ENCODE peak calls at places on chromosomes 2 and 18, in eight cellular contexts. T is HEK293T; S is RPMI8226; B is nucleus accumbens; X is CD4-positive, CD25-positive, alpha-beta regulatory T cell; A is HT-29; E is CD4-positive, alpha-beta T cell; K is ureter. Q is an unnamed sample.

GRCh38 chr2:7795358-7796199 is 878.4 kb downstream of the RNF144A start:
- DNase-seq in T (no peak), S (peak), B (no peak), X (no peak), A (no peak), E (no peak), K (no peak), Q (no peak)

GRCh38 chr18:75644871-75645270 is 217.4 kb upstream of the SMIM21 start:
- DNase-seq in T (no peak), S (no peak), B (no peak), X (no peak), A (no peak), E (no peak), K (no peak), Q (no peak)

GRCh38 chr2:127607399-127607908 is 38.5 kb upstream of the GPR17 start:
- DNase-seq in T (no peak), S (no peak), B (no peak), X (no peak), A (no peak), E (no peak), K (peak), Q (peak)

GRCh38 chr2:218261424-218262273 is 834 bp downstream of the GPBAR1 start:
- DNase-seq in T (no peak), S (no peak), B (no peak), X (no peak), A (no peak), E (no peak), K (no peak), Q (no peak)

GRCh38 chr2:219538488-219539294 is 4.9 kb downstream of the CHPF start:
- DNase-seq in T (no peak), S (no peak), B (no peak), X (no peak), A (no peak), E (no peak), K (no peak), Q (no peak)

GRCh38 chr18:59008302-59008974 is 131.2 kb upstream of the SEC11C start:
- DNase-seq in T (no peak), S (no peak), B (no peak), X (no peak), A (peak), E (no peak), K (no peak), Q (no peak)

GRCh38 chr2:25294573-25295462 is 46.9 kb downstream of the DNMT3A start:
- DNase-seq in T (peak), S (peak), B (peak), X (peak), A (no peak), E (peak), K (peak), Q (peak)

GRCh38 chr18:42365550-42365949 is 410.5 kb downstream of the PIK3C3 start:
- DNase-seq in T (no peak), S (no peak), B (no peak), X (no peak), A (no peak), E (no peak), K (no peak), Q (no peak)

GRCh38 chr2:105674406-105674805 is 70.3 kb upstream of the NCK2 start:
- DNase-seq in T (no peak), S (no peak), B (no peak), X (no peak), A (no peak), E (no peak), K (no peak), Q (no peak)

GRCh38 chr18:37889963-37890362 is 324.4 kb upstream of the CELF4 start:
- DNase-seq in T (no peak), S (no peak), B (no peak), X (no peak), A (no peak), E (no peak), K (no peak), Q (no peak)

GRCh38 chr2:53865264-53865663 is 5.5 kb upstream of the GPR75 start:
- DNase-seq in T (no peak), S (no peak), B (no peak), X (no peak), A (no peak), E (no peak), K (no peak), Q (no peak)

GRCh38 chr2:133331437-133331836 is 236.8 kb downstream of the NCKAP5 start:
- DNase-seq in T (no peak), S (no peak), B (no peak), X (no peak), A (no peak), E (no peak), K (no peak), Q (no peak)

GRCh38 chr18:75112486-75113096 is 96.3 kb downstream of the PTGR3 start:
- DNase-seq in T (no peak), S (no peak), B (no peak), X (no peak), A (no peak), E (no peak), K (no peak), Q (no peak)

GRCh38 chr18:77205769-77206168 is 43.9 kb upstream of the GALR1 start:
- DNase-seq in T (no peak), S (peak), B (no peak), X (no peak), A (no peak), E (no peak), K (no peak), Q (no peak)

GRCh38 chr2:240596080-240596460 is 9.5 kb downstream of the CAPN10 start:
- DNase-seq in T (no peak), S (no peak), B (no peak), X (no peak), A (no peak), E (no peak), K (no peak), Q (no peak)

GRCh38 chr2:201156051-201156450 is 26.9 kb upstream of the CASP10 start:
- DNase-seq in T (no peak), S (no peak), B (no peak), X (no peak), A (no peak), E (no peak), K (no peak), Q (no peak)

GRCh38 chr2:12718662-12719399 is 2.1 kb downstream of the TRIB2 start:
- DNase-seq in T (no peak), S (no peak), B (no peak), X (peak), A (no peak), E (peak), K (no peak), Q (peak)

GRCh38 chr18:61742555-61743429 is 150.0 kb downstream of the RNF152 start:
- DNase-seq in T (no peak), S (no peak), B (peak), X (no peak), A (no peak), E (no peak), K (no peak), Q (no peak)

GRCh38 chr2:222193328-222194008 is 105.3 kb downstream of the PAX3 start:
- DNase-seq in T (no peak), S (no peak), B (no peak), X (no peak), A (no peak), E (no peak), K (no peak), Q (no peak)

GRCh38 chr2:229780856-229781773 is 66.8 kb upstream of the DNER start:
- DNase-seq in T (peak), S (peak), B (no peak), X (no peak), A (peak), E (no peak), K (no peak), Q (no peak)

GRCh38 chr18:6624271-6624670 is 105.2 kb upstream of the ARHGAP28 start:
- DNase-seq in T (no peak), S (no peak), B (no peak), X (no peak), A (no peak), E (no peak), K (no peak), Q (no peak)

GRCh38 chr2:5183031-5183430 is 509.2 kb upstream of the SOX11 start:
- DNase-seq in T (no peak), S (no peak), B (no peak), X (no peak), A (no peak), E (no peak), K (no peak), Q (no peak)

GRCh38 chr2:214808961-214809750 is at the start of gene BARD1:
- DNase-seq in T (peak), S (peak), B (peak), X (peak), A (peak), E (peak), K (peak), Q (peak)

GRCh38 chr2:135055182-135055786 is 3.2 kb downstream of the RAB3GAP1 start:
- DNase-seq in T (no peak), S (no peak), B (no peak), X (no peak), A (no peak), E (no peak), K (no peak), Q (no peak)

GRCh38 chr2:169294001-169294675 is 68.2 kb downstream of the LRP2 start:
- DNase-seq in T (no peak), S (no peak), B (no peak), X (no peak), A (no peak), E (no peak), K (no peak), Q (no peak)

GRCh38 chr2:128593518-128594272 is 275.0 kb upstream of the HS6ST1 start:
- DNase-seq in T (no peak), S (no peak), B (no peak), X (no peak), A (no peak), E (no peak), K (no peak), Q (no peak)

GRCh38 chr2:41394541-41394940 is 653.3 kb upstream of the PKDCC start:
- DNase-seq in T (no peak), S (no peak), B (no peak), X (no peak), A (no peak), E (no peak), K (no peak), Q (no peak)

GRCh38 chr18:37422116-37422515 is 143.5 kb downstream of the CELF4 start:
- DNase-seq in T (no peak), S (no peak), B (peak), X (no peak), A (no peak), E (no peak), K (no peak), Q (no peak)

GRCh38 chr18:23950644-23951043 is 63.9 kb upstream of the TTC39C start:
- DNase-seq in T (no peak), S (no peak), B (no peak), X (no peak), A (no peak), E (no peak), K (no peak), Q (no peak)

GRCh38 chr2:424306-425172 is 136.6 kb upstream of the ALKAL2 start:
- DNase-seq in T (no peak), S (no peak), B (no peak), X (no peak), A (no peak), E (no peak), K (no peak), Q (no peak)

GRCh38 chr2:120651818-120652217 is 83.8 kb upstream of the GLI2 start:
- DNase-seq in T (no peak), S (no peak), B (no peak), X (no peak), A (no peak), E (no peak), K (no peak), Q (no peak)

GRCh38 chr2:172887280-172887679 is 151.6 kb downstream of the RAPGEF4 start:
- DNase-seq in T (no peak), S (no peak), B (no peak), X (no peak), A (no peak), E (no peak), K (no peak), Q (no peak)

GRCh38 chr18:41761329-41762028 is 193.6 kb upstream of the PIK3C3 start:
- DNase-seq in T (no peak), S (no peak), B (no peak), X (no peak), A (no peak), E (no peak), K (no peak), Q (no peak)